ENCODE peak calls at places on chromosomes 6 and 20, in eight cellular contexts. D is lung, I is AG09309, O is H9, E is coronary artery, S is heart right ventricle, W is psoas muscle, X is hepatocyte. M is an unnamed sample.

GRCh38 chr6:150514806-150515362 is 84.8 kb upstream of the PLEKHG1 start:
- DNase-seq in S (no peak), I (no peak), D (no peak), O (no peak), X (peak), E (no peak), W (no peak), M (no peak)

GRCh38 chr6:79810153-79810806 is 137.1 kb downstream of the ELOVL4 start:
- DNase-seq in O (no peak), W (no peak), X (no peak), S (no peak), D (no peak), E (no peak), I (no peak), M (no peak)

GRCh38 chr20:63449796-63450730 is 22.4 kb downstream of the KCNQ2 start:
- DNase-seq in W (no peak), X (no peak), E (no peak), S (no peak), D (no peak), O (no peak), I (no peak), M (no peak)

GRCh38 chr6:153101461-153101860 is 29.6 kb downstream of the RGS17 start:
- DNase-seq in X (no peak), E (no peak), W (no peak), S (no peak), O (no peak), I (no peak), D (no peak), M (no peak)

GRCh38 chr6:100116409-100117194 is 122.6 kb upstream of the MCHR2 start:
- DNase-seq in W (no peak), S (peak), E (no peak), D (no peak), I (peak), X (peak), O (peak), M (peak)

GRCh38 chr6:56529594-56530191 is 113.0 kb downstream of the DST start:
- DNase-seq in E (no peak), X (no peak), W (no peak), S (no peak), O (no peak), D (no peak), I (no peak), M (no peak)

GRCh38 chr6:46985943-46986342 is 56.2 kb downstream of the ADGRF1 start:
- DNase-seq in X (no peak), W (no peak), E (no peak), I (no peak), O (no peak), S (no peak), D (no peak), M (no peak)

GRCh38 chr6:151807513-151808330 is at the start of gene ESR1:
- DNase-seq in S (no peak), E (no peak), O (peak), X (peak), W (peak), I (no peak), D (no peak), M (peak)

GRCh38 chr6:43368517-43369160 is 808 bp downstream of the ZNF318 start:
- DNase-seq in W (peak), I (no peak), D (peak), X (peak), O (peak), E (peak), S (peak), M (peak)

GRCh38 chr20:62745959-62746288 is 37.3 kb downstream of the NTSR1 start:
- DNase-seq in D (no peak), I (no peak), W (peak), O (no peak), E (no peak), S (no peak), X (no peak), M (no peak)

GRCh38 chr20:33846291-33846916 is 35.3 kb downstream of the CHMP4B start:
- DNase-seq in E (no peak), X (no peak), D (no peak), I (no peak), S (peak), W (peak), O (no peak), M (no peak)

GRCh38 chr6:52403627-52404026 is 16.5 kb upstream of the EFHC1 start:
- DNase-seq in D (no peak), X (no peak), I (no peak), E (no peak), O (no peak), S (peak), W (no peak), M (no peak)

GRCh38 chr6:19804362-19805145 is 32.6 kb upstream of the ID4 start:
- DNase-seq in S (peak), O (peak), I (peak), D (peak), X (peak), W (peak), E (peak), M (peak)

GRCh38 chr20:46084805-46085792 is 4.7 kb downstream of the NCOA5 start:
- DNase-seq in I (no peak), W (no peak), O (no peak), S (no peak), X (peak), D (no peak), E (no peak), M (no peak)

GRCh38 chr6:33691456-33692077 is 19.9 kb downstream of the UQCC2 start:
- DNase-seq in X (no peak), S (no peak), E (no peak), I (no peak), D (no peak), O (no peak), W (peak), M (no peak)

GRCh38 chr6:138205437-138206094 is 12.7 kb downstream of the PBOV1 start:
- DNase-seq in W (no peak), X (no peak), I (no peak), D (no peak), S (no peak), E (no peak), O (no peak), M (no peak)

GRCh38 chr20:47886454-47887041 is 101.3 kb upstream of the SULF2 start:
- DNase-seq in E (no peak), D (no peak), O (no peak), W (no peak), I (no peak), S (no peak), X (no peak), M (no peak)

GRCh38 chr20:33026779-33027759 is 4.4 kb upstream of the BPIFB6 start:
- DNase-seq in W (peak), S (no peak), X (no peak), D (no peak), O (no peak), E (no peak), I (no peak), M (no peak)

GRCh38 chr20:37475258-37475657 is 45.8 kb upstream of the NNAT start:
- DNase-seq in W (no peak), E (no peak), O (no peak), X (no peak), I (no peak), S (no peak), D (no peak), M (no peak)

GRCh38 chr20:58888521-58889333 is 36.2 kb downstream of the GNAS start:
- DNase-seq in X (peak), S (peak), W (peak), E (peak), D (peak), I (no peak), O (peak), M (peak)

GRCh38 chr6:112416885-112417284 is 69.8 kb downstream of the RFPL4B start:
- DNase-seq in D (no peak), E (no peak), W (peak), S (no peak), X (no peak), I (peak), O (no peak), M (no peak)

GRCh38 chr6:71721642-71722041 is 164.7 kb upstream of the RIMS1 start:
- DNase-seq in O (no peak), D (no peak), I (peak), X (no peak), E (no peak), S (peak), W (no peak), M (no peak)

GRCh38 chr6:117837268-117837667 is 69.8 kb upstream of the SLC35F1 start:
- DNase-seq in X (no peak), S (no peak), I (no peak), D (no peak), W (no peak), E (no peak), O (no peak), M (no peak)

DNA sequence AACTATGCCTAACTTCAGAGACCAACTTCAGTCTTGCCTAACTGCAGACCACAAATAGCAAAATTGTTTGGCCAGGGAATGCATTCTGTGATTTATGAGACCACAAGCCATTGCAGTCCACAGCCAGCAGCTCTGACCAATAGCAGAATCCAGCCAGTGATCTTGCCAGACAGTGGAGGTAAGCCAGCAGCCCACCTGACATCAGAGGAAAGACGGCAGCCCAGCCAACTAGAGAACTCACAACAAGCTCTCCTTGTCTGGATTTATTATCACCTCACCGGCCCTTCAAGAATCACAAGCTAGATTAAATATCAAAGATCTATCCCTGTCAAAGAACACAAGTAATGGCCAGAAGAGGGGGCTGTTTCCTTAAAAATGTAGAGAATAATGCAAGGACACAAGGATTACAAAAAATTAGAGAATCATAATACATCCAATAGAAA is 66.5 kb upstream of the SLC35F1 start:
- DNase-seq in D (no peak), I (no peak), S (no peak), X (peak), O (no peak), W (no peak), E (no peak), M (peak)
- TF ChIP-seq CTCF in D (no peak), I (no peak), S (no peak), X (peak), O (peak), W (no peak), E (no peak), M (peak)

GRCh38 chr6:3561745-3562144 is 104.9 kb upstream of the SLC22A23 start:
- DNase-seq in O (no peak), X (peak), S (no peak), I (no peak), D (no peak), W (no peak), E (no peak), M (no peak)
- TF ChIP-seq CTCF in O (peak), X (peak), S (no peak), I (peak), D (no peak), W (no peak), E (no peak), M (no peak)

GRCh38 chr6:66926060-66926459 is 1219.0 kb upstream of the EYS start:
- DNase-seq in O (no peak), I (no peak), S (no peak), E (no peak), X (no peak), W (no peak), D (no peak), M (no peak)
- TF ChIP-seq CTCF in O (peak), I (no peak), S (no peak), E (no peak), X (no peak), W (no peak), D (no peak), M (no peak)

GRCh38 chr20:22384978-22385377 is 199.4 kb downstream of the FOXA2 start:
- DNase-seq in X (no peak), O (no peak), D (no peak), E (no peak), S (no peak), I (no peak), W (no peak), M (no peak)

GRCh38 chr20:22383156-22383555 is 201.2 kb downstream of the FOXA2 start:
- DNase-seq in D (no peak), I (no peak), O (no peak), S (no peak), W (no peak), E (no peak), X (no peak), M (no peak)

GRCh38 chr20:22387452-22387851 is 196.9 kb downstream of the FOXA2 start:
- DNase-seq in W (no peak), S (no peak), D (no peak), O (no peak), E (no peak), I (no peak), X (no peak), M (no peak)

GRCh38 chr20:22386300-22386623 is 198.1 kb downstream of the FOXA2 start:
- DNase-seq in X (no peak), W (no peak), S (no peak), D (no peak), E (no peak), O (no peak), I (no peak), M (no peak)

GRCh38 chr20:22385602-22386299 is 198.6 kb downstream of the FOXA2 start:
- DNase-seq in X (peak), E (no peak), I (no peak), W (no peak), S (no peak), O (no peak), D (no peak), M (no peak)
- TF ChIP-seq CTCF in X (peak), E (no peak), I (no peak), W (no peak), S (no peak), O (peak), D (no peak), M (no peak)